ENCODE peak calls at places on chromosomes 4 and X, in five cellular contexts. E, G, R, U and S are unnamed samples.

GRCh38 chrX:108199041-108199440 is 107.5 kb downstream of the ATG4A start:
- DNase-seq in E (no peak), G (no peak), R (no peak), U (no peak), S (no peak)

GRCh38 chrX:30910124-30910860 is 21.2 kb upstream of the TAB3 start:
- DNase-seq in E (no peak), G (no peak), R (no peak), U (no peak), S (no peak)

GRCh38 chr4:142281999-142282398 is 564.1 kb downstream of the INPP4B start:
- DNase-seq in E (no peak), G (no peak), R (no peak), U (peak), S (no peak)

GRCh38 chr4:20248155-20248558 is 3.5 kb upstream of the SLIT2 start:
- DNase-seq in E (no peak), G (no peak), R (no peak), U (peak), S (no peak)

GRCh38 chr4:88706574-88706973 is 8.9 kb upstream of the NAP1L5 start:
- DNase-seq in E (no peak), G (peak), R (no peak), U (peak), S (peak)

GRCh38 chr4:47858012-47858411 is 20.1 kb upstream of the CORIN start:
- DNase-seq in E (no peak), G (no peak), R (no peak), U (no peak), S (no peak)

GRCh38 chr4:112153222-112153791 is 8.1 kb downstream of the FAM241A start:
- DNase-seq in E (no peak), G (no peak), R (no peak), U (no peak), S (no peak)

GRCh38 chrX:23435575-23435974 is 100.9 kb downstream of the PTCHD1 start:
- DNase-seq in E (no peak), G (no peak), R (no peak), U (no peak), S (no peak)

GRCh38 chr4:10295326-10295725 is 161.9 kb downstream of the ZNF518B start:
- DNase-seq in E (no peak), G (no peak), R (no peak), U (no peak), S (no peak)

GRCh38 chr4:90080116-90080515 is 47.1 kb upstream of the CCSER1 start:
- DNase-seq in E (no peak), G (no peak), R (no peak), U (no peak), S (no peak)

GRCh38 chr4:39642885-39643550 is 4.4 kb upstream of the SMIM14 start:
- DNase-seq in E (no peak), G (no peak), R (no peak), U (peak), S (no peak)

GRCh38 chr4:4386296-4386735 is 586 bp upstream of the NSG1 start:
- DNase-seq in E (no peak), G (no peak), R (no peak), U (peak), S (no peak)

GRCh38 chr4:56181140-56181950 is 205.9 kb downstream of the AASDH start:
- DNase-seq in E (no peak), G (no peak), R (no peak), U (peak), S (no peak)

GRCh38 chr4:54439831-54440243 is 210.7 kb downstream of the PDGFRA start:
- DNase-seq in E (no peak), G (no peak), R (no peak), U (no peak), S (peak)

GRCh38 chr4:19030536-19030935 is 1009.0 kb upstream of the LCORL start:
- DNase-seq in E (no peak), G (no peak), R (no peak), U (no peak), S (no peak)

GRCh38 chr4:48031802-48032525 is 15.4 kb downstream of the NIPAL1 start:
- DNase-seq in E (no peak), G (no peak), R (no peak), U (no peak), S (peak)

GRCh38 chrX:45623266-45623665 is 422.6 kb upstream of the DIPK2B start:
- DNase-seq in E (no peak), G (no peak), R (no peak), U (peak), S (no peak)

GRCh38 chr4:55116450-55116849 is 8.9 kb downstream of the KDR start:
- DNase-seq in E (no peak), G (no peak), R (no peak), U (peak), S (no peak)

GRCh38 chr4:184689681-184690080 is 40.1 kb downstream of the PRIMPOL start:
- DNase-seq in E (no peak), G (no peak), R (no peak), U (no peak), S (no peak)

GRCh38 chr4:118076958-118077766 is 42.9 kb downstream of the NDST3 start:
- DNase-seq in E (no peak), G (no peak), R (no peak), U (peak), S (no peak)

GRCh38 chr4:64305565-64306254 is 103.5 kb downstream of the TECRL start:
- DNase-seq in E (no peak), G (no peak), R (no peak), U (no peak), S (no peak)

GRCh38 chrX:18951032-18951431 is 32.9 kb downstream of the PHKA2 start:
- DNase-seq in E (no peak), G (no peak), R (no peak), U (no peak), S (no peak)

GRCh38 chr4:152500798-152501434 is 35.0 kb downstream of the FBXW7 start:
- DNase-seq in E (peak), G (no peak), R (no peak), U (peak), S (peak)

GRCh38 chr4:127870688-127871087 is 10.0 kb upstream of the PLK4 start:
- DNase-seq in E (no peak), G (no peak), R (no peak), U (peak), S (no peak)

GRCh38 chrX:153526801-153527599 is 9.6 kb downstream of the ATP2B3 start:
- DNase-seq in E (no peak), G (no peak), R (no peak), U (no peak), S (no peak)